ENCODE peak calls at places on chromosome 4, in eight cellular contexts. K is T-helper 1 cell; I is ELR; P is neural crest cell; L is AG08396; B is activated T-helper 2 cell treated with anti-CD3 and anti-CD28 coated beads, Interferon-gamma antibody, Interleukin-2, Interleukin-4, amounts not matched to agents 10 μg/mL and 5 μg/mL and 100 μg/mL, durations not matched to agents 14 hours and 24 hours and 36 hours; Y is lung microvascular endothelial cell; W is activated gamma-delta T cell treated with Interleukin-2 at 50 U/mL for 16 hours. S is an unnamed sample.

GRCh38 chr4:78059524-78059889 is 2.4 kb downstream of the FRAS1 start:
- DNase-seq in B (no peak), I (peak; percentile 76), Y (peak; percentile 72), W (no peak), K (no peak), L (peak; percentile 74), P (peak; percentile 47), S (peak; percentile 82)

GRCh38 chr4:80069108-80069836 is 3.8 kb downstream of the ANTXR2 start:
- DNase-seq in I (peak; percentile 49), B (no peak), L (no peak), Y (peak; percentile 1), P (no peak), K (no peak), W (no peak), S (no peak)

GRCh38 chr4:90842960-90843359 is 715.8 kb downstream of the CCSER1 start:
- DNase-seq in L (no peak), I (no peak), K (no peak), W (no peak), B (no peak), P (no peak), Y (no peak), S (peak; percentile 10)

GRCh38 chr4:174120446-174121142 is 162.9 kb downstream of the FBXO8 start:
- DNase-seq in W (no peak), P (peak; percentile 53), B (no peak), Y (peak; percentile 71), I (peak; percentile 74), L (peak; percentile 40), K (no peak), S (peak; percentile 58)

GRCh38 chr4:19256823-19257222 is 994.9 kb upstream of the SLIT2 start:
- DNase-seq in K (no peak), P (no peak), Y (no peak), L (no peak), I (no peak), W (no peak), B (no peak), S (no peak)

GRCh38 chr4:104063341-104063740 is 343.6 kb upstream of the TACR3 start:
- DNase-seq in P (no peak), B (no peak), I (no peak), L (no peak), Y (no peak), W (no peak), K (no peak), S (no peak)

GRCh38 chr4:147678121-147678520 is 5.8 kb downstream of the PRMT9 start:
- DNase-seq in I (no peak), W (no peak), K (no peak), B (no peak), L (no peak), P (no peak), Y (no peak), S (no peak)

GRCh38 chr4:25760518-25761157 is 102.2 kb downstream of the SEL1L3 start:
- DNase-seq in L (no peak), Y (no peak), I (no peak), B (no peak), W (no peak), P (no peak), K (no peak), S (peak; percentile 67)

GRCh38 chr4:98285676-98286075 is 24.5 kb downstream of the RAP1GDS1 start:
- DNase-seq in K (no peak), W (no peak), P (no peak), B (no peak), Y (no peak), I (no peak), L (no peak), S (no peak)

GRCh38 chr4:181569553-181569952 is 673.6 kb upstream of the TENM3 start:
- DNase-seq in B (no peak), L (peak; percentile 18), W (no peak), P (no peak), Y (peak; percentile 1), K (no peak), I (peak; percentile 43), S (peak; percentile 6)

GRCh38 chr4:145735330-145735638 is 55.3 kb downstream of the C4orf51 start:
- DNase-seq in P (no peak), B (no peak), L (peak; percentile 83), W (no peak), I (peak; percentile 94), K (no peak), Y (peak; percentile 87), S (no peak)

GRCh38 chr4:15353207-15353606 is 74.6 kb upstream of the C1QTNF7 start:
- DNase-seq in K (no peak), W (no peak), P (no peak), Y (no peak), I (no peak), L (no peak), B (no peak), S (no peak)

GRCh38 chr4:146945556-146946374 is at the start of gene TTC29:
- DNase-seq in W (peak; percentile 76), I (peak; percentile 92), L (peak; percentile 94), Y (peak; percentile 83), P (peak; percentile 93), K (peak; percentile 72), B (peak; percentile 81), S (peak; percentile 65)

GRCh38 chr4:51963871-51964513 is 56.2 kb downstream of the LRRC66 start:
- DNase-seq in I (no peak), P (no peak), W (no peak), B (no peak), L (no peak), Y (no peak), K (no peak), S (peak; percentile 50)

GRCh38 chr4:88029556-88029955 is 22.1 kb downstream of the PKD2 start:
- DNase-seq in K (no peak), Y (no peak), P (no peak), L (no peak), W (no peak), I (no peak), B (no peak), S (no peak)

GRCh38 chr4:151960449-151961246 is 199.8 kb upstream of the GATB start:
- DNase-seq in W (no peak), Y (no peak), B (no peak), P (no peak), L (no peak), K (no peak), I (no peak), S (no peak)

GRCh38 chr4:42627887-42628646 is 28.8 kb downstream of the ATP8A1 start:
- DNase-seq in K (peak; percentile 6), W (peak; percentile 40), L (no peak), I (no peak), P (no peak), B (no peak), Y (no peak), S (no peak)

GRCh38 chr4:836781-837301 is 10.9 kb upstream of the CPLX1 start:
- DNase-seq in I (no peak), W (no peak), K (no peak), P (no peak), B (no peak), Y (no peak), L (no peak), S (no peak)

GRCh38 chr4:138406881-138407280 is 164.7 kb upstream of the SLC7A11 start:
- DNase-seq in P (no peak), K (no peak), B (no peak), Y (no peak), L (no peak), W (no peak), I (no peak), S (no peak)